ENCODE peak calls at places on chromosome 3, in six cellular contexts. Y is GM23248, B is osteoblast, O is IMR-90, A is mammary epithelial cell, D is fibroblast of lung. I is an unnamed sample. For H3K9me3, the result is how much of the 10 kb centered on the place peaks cover.

GRCh38 chr3:64501298-64501906 is 186.4 kb downstream of the ADAMTS9 start:
- DNase-seq in Y (no peak), A (no peak), B (peak), O (peak), D (peak), I (no peak)

GRCh38 chr3:32241100-32241499 is 2.6 kb downstream of the CMTM8 start:
- DNase-seq in D (no peak), Y (no peak), B (no peak), A (no peak), O (no peak), I (no peak)

GRCh38 chr3:76199382-76199781 is 414.0 kb upstream of the ZNF717 start:
- DNase-seq in D (peak), Y (peak), O (no peak), B (no peak), A (no peak), I (no peak)

GRCh38 chr3:3726549-3726948 is 72.7 kb upstream of the LRRN1 start:
- DNase-seq in O (no peak), D (no peak), B (no peak), A (no peak), Y (no peak), I (no peak)

GRCh38 chr3:101615525-101615924 is 41.5 kb downstream of the PCNP start:
- DNase-seq in B (no peak), D (no peak), O (no peak), Y (no peak), A (no peak), I (no peak)

GRCh38 chr3:15535757-15536156 is 14.3 kb upstream of the COLQ start:
- DNase-seq in A (peak), Y (peak), B (no peak), D (peak), O (peak), I (no peak)

GRCh38 chr3:162437480-162437879 is 940.9 kb downstream of the OTOL1 start:
- DNase-seq in O (peak), D (peak), Y (peak), B (no peak), A (peak), I (no peak)

GRCh38 chr3:127546517-127546916 is 44.0 kb downstream of the TPRA1 start:
- DNase-seq in B (peak), Y (no peak), A (no peak), D (no peak), O (no peak), I (no peak)

GRCh38 chr3:24305795-24306467 is 188.7 kb downstream of the THRB start:
- DNase-seq in B (no peak), Y (peak), O (no peak), A (no peak), D (peak), I (no peak)

GRCh38 chr3:119810018-119810435 is 28.1 kb downstream of the NR1I2 start:
- DNase-seq in Y (peak), A (peak), D (peak), O (peak), B (peak), I (no peak)
- H2AFZ ChIP-seq in Y (peak), A (peak), D (peak), O (peak), B (peak), I (no peak)

DNA sequence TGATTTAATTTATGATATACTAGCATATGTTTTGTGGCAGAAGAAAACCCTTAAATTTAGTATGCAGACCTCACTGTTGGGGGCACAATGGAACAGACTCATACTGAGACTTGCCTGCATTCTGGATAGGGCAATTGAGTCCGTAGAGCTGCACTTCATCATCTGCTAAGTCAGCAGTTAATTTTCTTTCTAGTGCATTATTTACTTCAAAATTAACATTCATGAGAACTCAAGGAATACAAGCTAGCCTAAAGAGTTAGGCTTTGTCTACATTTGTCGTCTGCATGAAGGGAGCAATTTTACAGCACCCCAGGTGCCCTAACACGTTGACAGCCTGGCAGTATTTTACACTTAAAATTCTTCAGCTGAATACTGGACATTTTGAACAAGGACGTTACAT is 345.5 kb downstream of the CHL1 start:
- DNase-seq in B (no peak), A (no peak), O (no peak), Y (no peak), D (no peak), I (no peak)
- H3K9me3 ChIP-seq in B (under half), A (under half), O (under half), Y (under half), D (under half), I (under half)

GRCh38 chr3:151733613-151734012 is at the start of gene AADACL2:
- DNase-seq in D (no peak), O (no peak), A (no peak), Y (peak), B (no peak), I (no peak)
- H3K4me3 ChIP-seq in D (no peak), O (no peak), A (no peak), Y (no peak), B (no peak), I (no peak)

DNA sequence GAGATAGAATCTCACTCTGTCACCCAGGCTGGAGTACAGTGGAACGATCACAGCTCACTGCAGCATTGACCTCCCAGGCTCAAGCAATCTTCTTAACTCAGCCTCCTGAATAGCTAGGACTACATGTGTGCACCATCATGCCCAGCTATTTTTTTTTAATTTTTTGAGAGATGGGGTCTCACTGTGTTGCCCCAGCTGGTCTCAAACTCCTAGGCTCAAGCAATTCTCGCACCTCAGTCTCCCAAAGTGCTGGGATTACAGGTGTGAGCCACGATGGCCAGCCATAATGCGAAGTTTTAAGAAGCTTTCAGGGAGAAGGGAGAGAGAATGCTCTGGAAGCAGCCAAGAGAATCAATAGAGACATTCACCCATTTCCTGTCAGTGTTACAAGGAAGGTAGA is 42.7 kb downstream of the PRKAR2A start:
- DNase-seq in A (no peak), Y (no peak), O (no peak), D (no peak), B (no peak), I (no peak)
- H2AFZ ChIP-seq in A (no peak), Y (no peak), O (no peak), D (no peak), B (no peak), I (no peak)

GRCh38 chr3:136913168-136913567 is 44.6 kb upstream of the IL20RB start:
- DNase-seq in Y (no peak), B (no peak), D (no peak), O (no peak), A (no peak), I (no peak)
- H3K9me3 ChIP-seq in Y (under half), B (under half), D (under half), O (under half), A (under half), I (under half)

DNA sequence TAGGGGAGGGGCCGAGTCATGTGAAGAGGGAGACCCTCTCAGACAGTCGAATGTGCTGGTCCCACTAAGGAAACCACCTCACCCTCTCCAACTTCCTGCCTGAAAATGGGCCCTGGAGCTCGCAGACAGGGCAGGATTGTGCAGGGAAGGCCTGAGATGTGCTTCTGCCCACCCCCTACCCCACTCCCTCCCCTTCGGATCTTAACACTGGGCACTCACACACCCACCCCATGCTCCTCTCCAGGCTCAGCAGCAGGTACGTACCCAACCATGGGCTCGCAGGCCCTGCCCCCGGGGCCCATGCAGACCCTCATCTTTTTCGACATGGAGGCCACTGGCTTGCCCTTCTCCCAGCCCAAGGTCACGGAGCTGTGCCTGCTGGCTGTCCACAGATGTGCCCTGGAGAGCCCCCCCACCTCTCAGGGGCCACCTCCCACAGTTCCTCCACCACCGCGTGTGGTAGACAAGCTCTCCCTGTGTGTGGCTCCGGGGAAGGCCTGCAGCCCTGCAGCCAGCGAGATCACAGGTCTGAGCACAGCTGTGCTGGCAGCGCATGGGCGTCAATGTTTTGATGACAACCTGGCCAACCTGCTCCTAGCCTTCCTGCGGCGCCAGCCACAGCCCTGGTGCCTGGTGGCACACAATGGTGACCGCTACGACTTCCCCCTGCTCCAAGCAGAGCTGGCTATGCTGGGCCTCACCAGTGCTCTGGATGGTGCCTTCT is 20.0 kb downstream of the ATRIP start:
- DNase-seq in A (no peak), D (no peak), B (peak), O (no peak), Y (peak), I (peak)
- H3K4me3 ChIP-seq in A (peak), D (peak), B (peak), O (peak), Y (peak), I (peak)

GRCh38 chr3:40170395-40170794 is 139.1 kb upstream of the EIF1B start:
- DNase-seq in A (no peak), D (no peak), B (no peak), Y (no peak), O (no peak), I (no peak)
- H2AFZ ChIP-seq in A (no peak), D (no peak), B (no peak), Y (no peak), O (no peak), I (no peak)

DNA sequence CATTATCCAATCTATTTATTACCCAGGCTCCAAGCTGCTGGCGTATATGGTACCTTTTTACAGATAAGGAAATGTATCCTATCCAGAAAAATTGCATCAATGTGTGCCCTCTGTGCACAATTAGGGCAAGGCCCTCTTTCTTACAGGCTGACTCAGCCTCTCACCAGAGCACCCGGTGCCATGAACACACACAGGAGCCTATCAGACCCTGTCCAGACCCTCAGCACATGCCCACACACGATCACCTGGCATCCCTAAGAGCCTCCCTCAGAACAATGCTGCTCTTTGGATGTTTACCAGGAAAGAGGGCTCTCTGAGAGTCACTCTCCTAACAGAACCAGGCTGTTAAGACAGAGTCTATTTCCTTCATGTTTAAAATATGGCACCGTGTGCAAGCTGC is 460.0 kb upstream of the TBL1XR1 start:
- DNase-seq in O (no peak), Y (no peak), B (no peak), D (no peak), A (peak), I (no peak)
- H3K9me3 ChIP-seq in O (under half), Y (under half), B (under half), D (under half), A (under half), I (under half)

GRCh38 chr3:4981160-4981687 is 2.0 kb downstream of the BHLHE40 start:
- DNase-seq in B (no peak), D (peak), A (no peak), O (peak), Y (peak), I (no peak)
- H3K4me3 ChIP-seq in B (peak), D (peak), A (peak), O (peak), Y (peak), I (no peak)